ENCODE peak calls at places on chromosomes 7 and 10, in six cellular contexts. I is CD8-positive, alpha-beta T cell; B is K562; Z is upper lobe of right lung; Q is A549; N is pancreas. L is an unnamed sample.

GRCh38 chr10:118958984-118959916 is 70.3 kb upstream of the NANOS1 start:
- DNase-seq in I (peak; percentile 34), B (peak; percentile 17), Z (no peak), Q (peak; percentile 61), N (peak; percentile 33), L (no peak)

GRCh38 chr7:114820993-114821945 is 100.6 kb upstream of the MDFIC start:
- DNase-seq in I (no peak), B (no peak), Z (no peak), Q (no peak), N (no peak), L (no peak)

GRCh38 chr7:144404911-144405310 is 1.4 kb upstream of the NOBOX start:
- DNase-seq in I (no peak), B (no peak), Z (no peak), Q (no peak), N (no peak), L (no peak)

GRCh38 chr10:35223016-35223415 is 96.4 kb downstream of the CREM start:
- DNase-seq in I (no peak), B (no peak), Z (no peak), Q (no peak), N (no peak), L (no peak)

GRCh38 chr7:2478800-2479199 is 2.6 kb upstream of the GRIFIN start:
- DNase-seq in I (no peak), B (no peak), Z (peak; percentile 59), Q (no peak), N (no peak), L (peak; percentile 69)

GRCh38 chr7:119270045-119270464 is 1002.9 kb upstream of the KCND2 start:
- DNase-seq in I (no peak), B (peak; percentile 42), Z (peak; percentile 59), Q (peak; percentile 71), N (peak; percentile 61), L (no peak)

GRCh38 chr10:124657806-124658205 is 86.4 kb downstream of the FAM53B start:
- DNase-seq in I (no peak), B (no peak), Z (no peak), Q (no peak), N (no peak), L (no peak)

GRCh38 chr10:110704906-110705476 is 60.9 kb downstream of the RBM20 start:
- DNase-seq in I (no peak), B (no peak), Z (no peak), Q (no peak), N (no peak), L (peak; percentile 19)

GRCh38 chr10:123069271-123069670 is 60.5 kb downstream of the ACADSB start:
- DNase-seq in I (no peak), B (no peak), Z (no peak), Q (no peak), N (no peak), L (no peak)

GRCh38 chr10:86711957-86712708 is 43.8 kb downstream of the LDB3 start:
- DNase-seq in I (peak; percentile 69), B (peak; percentile 34), Z (peak; percentile 76), Q (peak; percentile 53), N (no peak), L (peak; percentile 79)

GRCh38 chr10:30396282-30396681 is 37.7 kb upstream of the MAP3K8 start:
- DNase-seq in I (no peak), B (no peak), Z (no peak), Q (no peak), N (no peak), L (no peak)

GRCh38 chr7:120677535-120677934 is 180.4 kb downstream of the TSPAN12 start:
- DNase-seq in I (no peak), B (no peak), Z (no peak), Q (no peak), N (no peak), L (no peak)

GRCh38 chr10:129968020-129968861 is 4.2 kb upstream of the EBF3 start:
- DNase-seq in I (no peak), B (no peak), Z (no peak), Q (no peak), N (no peak), L (no peak)

GRCh38 chr10:36759111-36759805 is 366.1 kb upstream of the ANKRD30A start:
- DNase-seq in I (no peak), B (no peak), Z (no peak), Q (peak; percentile 9), N (no peak), L (no peak)

GRCh38 chr7:149237502-149237901 is 1.9 kb upstream of the ZNF212 start:
- DNase-seq in I (no peak), B (no peak), Z (no peak), Q (no peak), N (no peak), L (no peak)

GRCh38 chr10:78377362-78377761 is 343.7 kb downstream of the RPS24 start:
- DNase-seq in I (no peak), B (no peak), Z (no peak), Q (no peak), N (no peak), L (no peak)

GRCh38 chr7:132485600-132486594 is 90.4 kb downstream of the PLXNA4 start:
- DNase-seq in I (peak; percentile 60), B (no peak), Z (no peak), Q (no peak), N (peak; percentile 18), L (no peak)

GRCh38 chr10:22229756-22230330 is 12.0 kb upstream of the EBLN1 start:
- DNase-seq in I (no peak), B (no peak), Z (no peak), Q (no peak), N (no peak), L (no peak)

GRCh38 chr10:4849042-4849402 is 23.0 kb downstream of the AKR1E2 start:
- DNase-seq in I (no peak), B (no peak), Z (no peak), Q (no peak), N (no peak), L (no peak)

GRCh38 chr7:149003560-149004305 is 24.6 kb downstream of the PDIA4 start:
- DNase-seq in I (no peak), B (no peak), Z (no peak), Q (no peak), N (no peak), L (no peak)

GRCh38 chr7:1447112-1447511 is 12.2 kb downstream of the MICALL2 start:
- DNase-seq in I (no peak), B (no peak), Z (no peak), Q (no peak), N (no peak), L (no peak)

GRCh38 chr7:1447551-1448244 is 11.6 kb downstream of the MICALL2 start:
- DNase-seq in I (no peak), B (no peak), Z (no peak), Q (no peak), N (no peak), L (no peak)

GRCh38 chr7:1444925-1445322 is 14.3 kb downstream of the MICALL2 start:
- DNase-seq in I (no peak), B (no peak), Z (no peak), Q (no peak), N (no peak), L (no peak)

GRCh38 chr7:1445341-1445740 is 13.9 kb downstream of the MICALL2 start:
- DNase-seq in I (no peak), B (no peak), Z (no peak), Q (no peak), N (no peak), L (no peak)

GRCh38 chr7:1446611-1447032 is 12.6 kb downstream of the MICALL2 start:
- DNase-seq in I (no peak), B (no peak), Z (no peak), Q (peak; percentile 42), N (no peak), L (no peak)
- H3K27ac ChIP-seq in I (no peak overlapping the region), B (no peak overlapping the region), Z (no peak overlapping the region), Q (no peak overlapping the region), N (no peak overlapping the region), L (peak overlapping the region; percentile 54)

GRCh38 chr7:127231415-127231814 is 21.3 kb downstream of the GRM8 start:
- DNase-seq in I (no peak), B (no peak), Z (no peak), Q (no peak), N (no peak), L (no peak)
- TF ChIP-seq CTCF in I (no peak), B (no peak), Z (no peak), Q (no peak), N (no peak), L (no peak)

DNA sequence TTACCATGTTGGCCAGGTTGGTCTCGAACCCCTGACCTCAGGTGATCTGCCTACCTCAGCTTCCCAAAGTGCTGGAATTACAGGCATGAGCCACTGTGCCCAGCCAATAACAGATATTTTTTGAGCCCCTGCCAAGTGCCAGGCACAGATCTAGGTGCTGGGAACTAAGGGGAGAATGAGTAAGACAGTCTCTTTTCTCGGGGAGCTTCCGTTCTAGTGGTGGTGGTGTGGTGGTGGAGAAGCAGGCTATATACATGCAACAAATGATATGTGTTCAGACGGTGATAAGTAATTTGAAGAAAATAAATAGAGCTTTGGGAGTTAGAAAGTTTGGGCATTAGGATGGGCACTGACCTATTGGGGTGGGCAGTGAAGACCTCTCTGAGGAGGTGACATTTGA is 76.7 kb upstream of the VKORC1L1 start:
- DNase-seq in I (no peak), B (no peak), Z (no peak), Q (no peak), N (no peak), L (no peak)
- H3K4me3 ChIP-seq in I (no peak overlapping the region), B (no peak overlapping the region), Z (no peak overlapping the region), Q (no peak overlapping the region), N (no peak overlapping the region), L (no peak overlapping the region)

GRCh38 chr10:103687172-103687571 is 168.2 kb downstream of the SH3PXD2A start:
- DNase-seq in I (no peak), B (no peak), Z (no peak), Q (no peak), N (no peak), L (no peak)
- H3K27ac ChIP-seq in I (no peak overlapping the region), B (no peak overlapping the region), Z (no peak overlapping the region), Q (no peak overlapping the region), N (no peak overlapping the region), L (no peak overlapping the region)

DNA sequence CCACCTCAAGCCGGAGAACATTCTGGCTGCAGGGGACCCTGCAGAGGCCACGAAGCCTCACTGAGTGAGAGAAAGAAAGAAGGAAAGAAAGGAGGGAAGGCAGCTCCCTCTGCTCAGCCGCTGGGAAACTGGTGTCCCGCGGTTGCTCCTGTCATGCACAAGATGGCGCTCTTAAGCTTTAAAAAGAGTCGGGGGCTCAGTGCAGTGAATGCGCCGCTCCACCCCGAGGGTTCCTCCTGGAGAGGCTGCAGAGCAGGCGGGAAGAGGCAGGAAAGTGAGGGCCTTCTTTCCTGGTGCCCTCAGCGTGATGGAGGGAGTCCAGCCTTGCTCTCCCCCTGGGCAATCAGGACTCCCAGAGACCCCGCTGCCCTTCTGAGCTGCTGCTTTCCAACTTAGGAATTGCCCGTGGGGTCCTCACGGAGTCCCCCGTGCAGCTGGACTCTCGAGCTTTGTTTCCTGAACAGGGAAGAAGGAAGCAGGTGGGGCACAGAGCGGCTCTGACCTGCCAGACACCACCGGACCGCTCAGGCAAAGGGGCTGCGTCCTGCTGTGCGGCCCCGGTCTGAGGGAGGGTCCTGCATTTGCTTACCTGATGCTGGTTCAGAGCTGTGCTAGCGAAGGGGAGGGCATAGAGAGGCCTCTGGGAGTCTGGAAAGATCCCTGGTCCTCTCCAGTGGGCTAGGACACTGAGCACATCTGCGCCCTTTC is 141.9 kb upstream of the MKI67 start:
- DNase-seq in I (no peak), B (peak; percentile 38), Z (no peak), Q (peak; percentile 50), N (no peak), L (no peak)
- TF ChIP-seq CTCF in I (no peak), B (peak; percentile 62), Z (peak; percentile 27), Q (peak; percentile 52), N (no peak), L (no peak)

L was measured in coronary artery.